ENCODE peak calls at places on chromosomes 2 and 18, in nine cellular contexts. Q is HepG2, E is A549, O is SK-N-SH, R is K562, F is HCT116, I is GM12878, Y is Panc1, S is GM23338. M is an unnamed sample.

GRCh38 chr2:110655701-110656100 is 22.2 kb downstream of the BUB1 start:
- DNase-seq in R (no peak), O (no peak), S (no peak), Q (no peak), I (no peak), F (no peak), E (no peak), Y (no peak), M (no peak)

GRCh38 chr2:11159574-11160170 is 4.4 kb downstream of the SLC66A3 start:
- DNase-seq in F (no peak), Y (no peak), S (no peak), Q (no peak), R (no peak), O (no peak), E (no peak), I (no peak), M (no peak)

GRCh38 chr2:230913406-230913805 is 11.6 kb downstream of the GPR55 start:
- DNase-seq in S (peak; percentile 78), Q (peak; percentile 40), R (peak; percentile 56), Y (no peak), I (no peak), E (peak; percentile 46), F (peak; percentile 15), O (peak; percentile 85), M (peak; percentile 79)

GRCh38 chr2:149715005-149715592 is 127.5 kb upstream of the MMADHC start:
- DNase-seq in E (peak; percentile 54), Y (peak; percentile 15), R (peak; percentile 1), O (peak; percentile 14), F (peak; percentile 35), Q (peak; percentile 12), I (no peak), S (peak; percentile 86), M (no peak)

GRCh38 chr2:226411727-226412360 is 387.8 kb downstream of the IRS1 start:
- DNase-seq in S (no peak), E (peak; percentile 93), R (no peak), O (no peak), I (no peak), F (peak; percentile 93), Y (no peak), Q (peak; percentile 95), M (no peak)

GRCh38 chr2:33104726-33105125 is 158.0 kb downstream of the LTBP1 start:
- DNase-seq in Y (no peak), R (peak; percentile 53), F (peak; percentile 28), O (no peak), S (peak; percentile 7), E (peak; percentile 26), I (no peak), Q (no peak), M (no peak)

GRCh38 chr18:22191986-22192385 is 22.6 kb downstream of the GATA6 start:
- DNase-seq in R (no peak), O (no peak), F (no peak), I (no peak), Y (no peak), E (no peak), S (no peak), Q (no peak), M (no peak)

GRCh38 chr2:61988462-61989366 is 83.2 kb downstream of the COMMD1 start:
- DNase-seq in O (no peak), I (no peak), Q (no peak), S (no peak), R (peak; percentile 33), F (no peak), Y (no peak), E (peak; percentile 17), M (no peak)

GRCh38 chr2:43340945-43341356 is 114.5 kb upstream of the ZFP36L2 start:
- DNase-seq in E (peak; percentile 12), Q (no peak), F (no peak), Y (peak; percentile 30), S (no peak), I (no peak), O (no peak), R (no peak), M (no peak)

GRCh38 chr18:79884963-79885728 is 66.3 kb downstream of the SLC66A2 start:
- DNase-seq in F (no peak), S (no peak), I (no peak), Y (no peak), E (no peak), O (peak; percentile 28), Q (no peak), R (no peak), M (no peak)

DNA sequence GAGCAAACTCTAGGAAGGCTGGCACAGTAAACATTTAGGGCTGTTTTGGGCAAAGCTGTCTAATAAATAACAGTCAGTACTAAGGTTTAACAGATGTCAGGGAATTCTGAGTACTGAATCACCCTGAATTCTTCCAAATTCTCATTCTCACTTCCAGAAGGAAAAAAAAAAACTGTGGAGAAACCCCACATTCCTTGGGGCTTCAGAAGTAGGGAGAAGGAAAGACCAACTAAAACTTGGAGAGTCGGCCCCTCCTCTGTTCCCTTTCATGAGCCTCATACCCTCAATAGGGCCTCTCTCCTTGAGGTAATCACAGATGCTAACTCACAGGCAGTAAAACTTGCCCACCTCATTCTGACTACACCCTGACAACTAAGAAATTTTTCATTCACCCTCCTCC is 62.1 kb downstream of the CCDC148 start:
- DNase-seq in Q (no peak), Y (no peak), S (peak; percentile 25), O (no peak), R (no peak), I (no peak), F (no peak), E (no peak), M (no peak)
- TF ChIP-seq REST in Q (no peak), Y (no peak), S (no peak), O (no peak), R (no peak), I (no peak), F (no peak), E (no peak), M (no peak)

DNA sequence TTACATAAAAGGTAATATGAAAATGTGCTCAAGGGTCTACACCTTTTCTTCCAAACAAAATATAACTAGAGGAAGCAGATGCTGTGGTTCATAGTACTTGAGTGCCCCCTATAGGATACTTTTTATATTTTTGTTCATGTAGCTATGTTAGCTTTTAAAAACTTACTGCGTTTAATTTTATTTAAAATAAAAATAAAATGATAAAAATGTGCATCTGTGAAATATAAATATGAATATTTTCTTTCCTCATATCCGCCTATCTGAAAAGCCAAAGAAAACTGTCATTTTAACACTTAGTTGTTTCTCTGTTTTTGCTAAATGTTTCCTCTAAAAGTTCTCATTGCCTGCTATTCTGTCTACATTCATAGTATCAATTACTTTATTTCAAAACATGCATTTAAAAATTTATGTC is 9.6 kb upstream of the LRP1B start:
- DNase-seq in F (peak; percentile 19), Y (no peak), E (peak; percentile 10), S (peak; percentile 72), I (no peak), O (no peak), Q (peak; percentile 12), R (peak; percentile 6), M (no peak)
- TF ChIP-seq REST in F (no peak), Y (no peak), E (no peak), S (no peak), I (no peak), O (no peak), Q (no peak), R (no peak), M (no peak)

GRCh38 chr2:232336956-232337700 is 41.4 kb upstream of the ALPP start:
- DNase-seq in O (no peak), F (no peak), E (no peak), S (no peak), R (no peak), Q (no peak), I (no peak), Y (no peak), M (no peak)

GRCh38 chr2:232333361-232334135 is 45.0 kb upstream of the ALPP start:
- DNase-seq in R (no peak), E (peak; percentile 33), I (no peak), Q (peak; percentile 35), Y (no peak), O (peak; percentile 69), S (peak; percentile 54), F (no peak), M (no peak)

GRCh38 chr2:232338759-232339106 is 39.8 kb upstream of the ALPP start:
- DNase-seq in F (no peak), I (no peak), O (no peak), E (no peak), R (no peak), Q (no peak), S (no peak), Y (no peak), M (no peak)

GRCh38 chr2:232336241-232336736 is 42.3 kb upstream of the ALPP start:
- DNase-seq in E (no peak), Y (no peak), O (no peak), Q (no peak), R (no peak), S (no peak), I (no peak), F (no peak), M (no peak)

GRCh38 chr2:232335859-232336215 is 42.7 kb upstream of the ALPP start:
- DNase-seq in S (no peak), Q (no peak), O (no peak), I (no peak), Y (no peak), R (no peak), E (no peak), F (no peak), M (no peak)
- TF ChIP-seq REST in S (no peak), Q (no peak), O (no peak), I (no peak), Y (no peak), R (no peak), E (no peak), F (no peak), M (no peak)

GRCh38 chr2:170740660-170741059 is 25.5 kb downstream of the SP5 start:
- DNase-seq in Q (no peak), I (no peak), Y (no peak), O (no peak), S (no peak), E (no peak), R (peak; percentile 84), F (no peak), M (no peak)

GRCh38 chr2:170739507-170740046 is 24.4 kb downstream of the SP5 start:
- DNase-seq in Q (no peak), F (no peak), Y (no peak), I (no peak), R (no peak), S (no peak), O (no peak), E (no peak), M (no peak)

GRCh38 chr2:170737821-170738220 is 22.7 kb downstream of the SP5 start:
- DNase-seq in I (no peak), O (no peak), Q (no peak), R (no peak), S (no peak), F (no peak), E (no peak), Y (no peak), M (no peak)

GRCh38 chr2:170737406-170737805 is 22.3 kb downstream of the SP5 start:
- DNase-seq in O (no peak), S (no peak), F (no peak), R (no peak), I (no peak), Q (no peak), Y (no peak), E (no peak), M (no peak)

GRCh38 chr2:170739048-170739447 is 23.9 kb downstream of the SP5 start:
- DNase-seq in F (peak; percentile 57), R (no peak), Y (peak; percentile 35), E (peak; percentile 60), I (no peak), O (no peak), S (no peak), Q (peak; percentile 54), M (no peak)
- TF ChIP-seq REST in F (no peak), R (no peak), Y (no peak), E (no peak), I (no peak), O (no peak), S (no peak), Q (no peak), M (no peak)